ENCODE peak calls at places on chromosomes 5 and 9, in ten cellular contexts. M is SK-N-SH, L is hepatocyte, Y is OCI-LY7, O is Karpas-422, U is PC-9, E is PC-3, S is HCT116, D is MM.1S, H is GM23338. X is an unnamed sample.

GRCh38 chr5:140551872-140552271 is 4.4 kb downstream of the EIF4EBP3 start:
- DNase-seq in M (no peak), L (no peak), Y (no peak), O (no peak), U (no peak), E (no peak), S (no peak), D (no peak), H (no peak), X (no peak)

GRCh38 chr5:55159763-55160492 is at the start of gene GPX8:
- DNase-seq in M (peak; percentile 26), L (peak; percentile 79), Y (peak; percentile 13), O (peak; percentile 72), U (peak; percentile 79), E (peak; percentile 72), S (peak; percentile 77), D (peak; percentile 41), H (peak; percentile 89), X (peak; percentile 95)

GRCh38 chr5:134874831-134875655 is 872 bp downstream of the TXNDC15 start:
- DNase-seq in M (peak; percentile 67), L (peak; percentile 68), Y (peak; percentile 29), O (peak; percentile 82), U (peak; percentile 48), E (peak; percentile 55), S (no peak), D (peak; percentile 55), H (peak; percentile 32), X (peak; percentile 91)

GRCh38 chr5:83721878-83722779 is 1.5 kb upstream of the HAPLN1 start:
- DNase-seq in M (peak; percentile 85), L (peak; percentile 90), Y (no peak), O (no peak), U (no peak), E (peak; percentile 73), S (peak; percentile 66), D (peak; percentile 72), H (peak; percentile 85), X (peak; percentile 87)

GRCh38 chr5:124790261-124790894 is 43.9 kb upstream of the ZNF608 start:
- DNase-seq in M (no peak), L (peak; percentile 24), Y (no peak), O (no peak), U (no peak), E (peak; percentile 29), S (no peak), D (no peak), H (no peak), X (peak; percentile 62)

GRCh38 chr5:14364576-14365472 is 216.8 kb upstream of the OTULINL start:
- DNase-seq in M (peak; percentile 59), L (peak; percentile 62), Y (peak; percentile 60), O (peak; percentile 69), U (no peak), E (peak; percentile 64), S (peak; percentile 13), D (no peak), H (peak; percentile 89), X (no peak)

GRCh38 chr5:111463304-111463703 is 49.0 kb downstream of the STARD4 start:
- DNase-seq in M (no peak), L (no peak), Y (no peak), O (no peak), U (no peak), E (no peak), S (no peak), D (no peak), H (peak; percentile 16), X (no peak)

GRCh38 chr5:135203019-135203418 is 169.0 kb upstream of the PITX1 start:
- DNase-seq in M (no peak), L (no peak), Y (no peak), O (no peak), U (no peak), E (no peak), S (no peak), D (no peak), H (peak; percentile 30), X (no peak)

GRCh38 chr9:93893899-93894690 is 61.1 kb downstream of the BARX1 start:
- DNase-seq in M (peak; percentile 8), L (peak; percentile 72), Y (no peak), O (no peak), U (no peak), E (no peak), S (no peak), D (no peak), H (no peak), X (no peak)

GRCh38 chr5:76710991-76711390 is 4.9 kb upstream of the F2R start:
- DNase-seq in M (no peak), L (no peak), Y (no peak), O (peak; percentile 15), U (no peak), E (peak; percentile 12), S (no peak), D (peak; percentile 19), H (no peak), X (peak; percentile 54)

DNA sequence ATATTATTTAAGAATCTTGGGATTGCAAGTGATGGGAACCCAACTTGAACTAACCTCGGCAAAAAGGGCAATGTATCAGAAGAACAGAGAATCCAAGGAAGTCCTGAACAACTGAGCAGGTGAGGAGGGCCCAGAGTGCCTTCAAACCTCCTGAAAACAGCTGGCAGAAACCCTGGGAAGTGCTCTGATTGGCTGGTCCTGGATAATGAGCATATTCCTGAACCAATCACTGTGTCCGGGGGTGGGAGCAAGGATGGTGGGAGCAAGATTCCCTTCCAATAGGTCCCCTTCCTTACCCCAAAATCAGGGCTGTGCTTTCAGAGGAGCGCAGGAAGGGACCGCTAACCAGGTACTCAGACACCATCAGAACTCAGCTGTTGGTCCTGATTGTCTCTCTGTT is 31.9 kb upstream of the TBC1D2 start:
- DNase-seq in M (peak; percentile 44), L (no peak), Y (peak; percentile 6), O (no peak), U (no peak), E (no peak), S (no peak), D (no peak), H (peak; percentile 72), X (no peak)
- H3K9me2 ChIP-seq in M (no peaks in the 10 kb centered on the region), L (no peaks in the 10 kb centered on the region), Y (no peaks in the 10 kb centered on the region), O (no peaks in the 10 kb centered on the region), U (no peaks in the 10 kb centered on the region), E (no peaks in the 10 kb centered on the region), S (no peaks in the 10 kb centered on the region), D (no peaks in the 10 kb centered on the region), H (no peaks in the 10 kb centered on the region), X (no peaks in the 10 kb centered on the region)

GRCh38 chr5:141760193-141760592 is 78.2 kb upstream of the ARAP3 start:
- DNase-seq in M (no peak), L (no peak), Y (peak; percentile 43), O (peak; percentile 96), U (no peak), E (peak; percentile 41), S (no peak), D (no peak), H (no peak), X (peak; percentile 27)

GRCh38 chr5:141756196-141756595 is 74.2 kb upstream of the ARAP3 start:
- DNase-seq in M (no peak), L (no peak), Y (no peak), O (no peak), U (no peak), E (no peak), S (no peak), D (no peak), H (no peak), X (no peak)

GRCh38 chr5:141760753-141761152 is 78.7 kb upstream of the ARAP3 start:
- DNase-seq in M (no peak), L (no peak), Y (no peak), O (peak; percentile 72), U (no peak), E (no peak), S (no peak), D (no peak), H (peak; percentile 40), X (no peak)

GRCh38 chr5:141757402-141757801 is 75.4 kb upstream of the ARAP3 start:
- DNase-seq in M (peak; percentile 80), L (peak; percentile 40), Y (no peak), O (no peak), U (peak; percentile 75), E (peak; percentile 67), S (peak; percentile 34), D (no peak), H (peak; percentile 78), X (peak; percentile 68)

DNA sequence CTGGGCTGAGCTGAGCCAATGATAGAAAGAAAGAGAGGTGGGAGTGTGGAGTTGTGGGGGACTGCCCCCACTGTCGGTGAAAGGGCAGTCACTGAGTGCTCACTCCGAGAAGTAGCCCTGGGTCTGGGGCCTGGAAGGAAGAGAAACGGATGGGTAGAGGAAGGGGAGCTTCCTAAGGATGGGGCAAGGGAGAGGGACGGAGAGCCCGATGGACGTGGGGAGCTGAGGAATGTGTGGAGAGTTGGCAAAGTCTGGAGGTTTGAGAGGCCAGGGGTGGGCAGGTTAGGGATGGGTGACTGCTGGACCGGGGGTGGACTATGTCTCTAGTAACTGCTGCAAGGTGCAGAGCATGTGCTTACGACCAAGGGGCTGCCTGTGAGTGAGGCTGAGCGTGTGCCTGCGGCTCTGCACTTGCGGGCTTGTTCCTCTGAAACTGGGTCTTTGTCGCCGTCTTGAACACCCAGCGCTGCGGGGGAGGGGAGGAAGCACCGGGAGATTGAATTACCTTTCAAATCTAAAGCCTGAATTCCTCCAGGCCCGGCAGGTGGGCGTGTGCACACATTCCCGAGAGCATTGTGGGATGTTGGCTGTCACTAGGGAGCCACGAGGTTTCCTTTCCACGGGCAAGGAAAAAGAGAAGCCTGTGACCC is 76.4 kb upstream of the ARAP3 start:
- DNase-seq in M (no peak), L (peak; percentile 29), Y (no peak), O (no peak), U (no peak), E (no peak), S (no peak), D (no peak), H (peak; percentile 84), X (peak; percentile 8)
- H3K9me2 ChIP-seq in M (no peaks in the 10 kb centered on the region), L (no peaks in the 10 kb centered on the region), Y (no peaks in the 10 kb centered on the region), O (no peaks in the 10 kb centered on the region), U (no peaks in the 10 kb centered on the region), E (no peaks in the 10 kb centered on the region), S (no peaks in the 10 kb centered on the region), D (no peaks in the 10 kb centered on the region), H (no peaks in the 10 kb centered on the region), X (no peaks in the 10 kb centered on the region)

DNA sequence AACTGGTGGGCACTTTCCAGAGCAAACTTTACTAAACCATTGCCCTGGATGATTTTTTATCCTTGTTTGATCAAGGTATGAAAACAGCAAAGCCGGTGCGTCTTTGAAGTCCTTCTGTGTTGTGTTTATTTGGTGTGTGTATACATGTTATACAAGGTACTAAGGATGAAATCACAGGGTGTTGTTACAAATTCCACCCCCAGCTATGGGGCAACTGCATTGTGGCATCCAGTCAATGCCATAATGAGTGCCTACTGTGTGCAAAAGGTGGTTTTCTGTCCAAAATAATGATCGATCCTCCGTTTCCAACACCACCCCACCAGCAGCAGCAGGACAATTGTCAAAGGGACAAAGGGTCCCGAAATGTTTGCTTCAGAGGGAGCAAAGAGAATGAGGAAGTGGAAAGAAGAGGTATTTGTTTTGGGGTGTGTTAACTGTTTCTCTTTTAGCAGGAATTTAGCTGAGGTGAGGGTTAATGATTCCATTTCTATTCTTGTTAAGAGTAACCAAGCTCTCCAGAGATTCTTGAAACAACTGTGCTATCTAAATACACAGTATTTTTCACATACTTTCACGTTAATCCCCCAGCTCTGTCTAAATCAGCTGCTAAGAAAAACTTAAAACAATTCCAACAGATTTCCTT is 568.7 kb upstream of the KLF4 start:
- DNase-seq in M (no peak), L (no peak), Y (no peak), O (no peak), U (no peak), E (no peak), S (no peak), D (no peak), H (no peak), X (no peak)
- H3K9me2 ChIP-seq in M (no peaks in the 10 kb centered on the region), L (no peaks in the 10 kb centered on the region), Y (no peaks in the 10 kb centered on the region), O (no peaks in the 10 kb centered on the region), U (no peaks in the 10 kb centered on the region), E (no peaks in the 10 kb centered on the region), S (no peaks in the 10 kb centered on the region), D (no peaks in the 10 kb centered on the region), H (peaks cover 4% of the 10 kb centered on the region), X (no peaks in the 10 kb centered on the region)

GRCh38 chr5:10734050-10734709 is 26.9 kb downstream of the DAP start:
- DNase-seq in M (no peak), L (no peak), Y (no peak), O (no peak), U (no peak), E (no peak), S (no peak), D (no peak), H (no peak), X (no peak)
- H3K9me2 ChIP-seq in M (no peaks in the 10 kb centered on the region), L (no peaks in the 10 kb centered on the region), Y (no peaks in the 10 kb centered on the region), O (no peaks in the 10 kb centered on the region), U (no peaks in the 10 kb centered on the region), E (no peaks in the 10 kb centered on the region), S (no peaks in the 10 kb centered on the region), D (no peaks in the 10 kb centered on the region), H (no peaks in the 10 kb centered on the region), X (no peaks in the 10 kb centered on the region)